ENCODE peak calls at places on chromosomes 2 and 18, in nine cellular contexts. C, D, G, Q, W, B, Y, E and U are unnamed samples. For H3K27me3, the result is how much of the 10 kb centered on the place peaks cover.

GRCh38 chr2:151665959-151666358 is 68.3 kb downstream of the NEB start:
- DNase-seq in Q (peak), B (no peak), D (no peak), G (no peak), Y (no peak), W (no peak), C (no peak), E (no peak), U (no peak)

GRCh38 chr18:33957705-33958104 is 267.0 kb downstream of the NOL4 start:
- DNase-seq in G (no peak), Q (no peak), W (no peak), B (no peak), E (no peak), C (no peak), D (no peak), Y (no peak), U (no peak)

GRCh38 chr2:197915548-197916265 is 111.3 kb downstream of the PLCL1 start:
- DNase-seq in G (no peak), Q (no peak), Y (no peak), D (no peak), C (no peak), B (no peak), W (peak), E (no peak), U (no peak)

GRCh38 chr2:127055786-127056076 is 51.2 kb downstream of the BIN1 start:
- DNase-seq in Y (no peak), D (no peak), E (no peak), B (no peak), Q (no peak), G (no peak), C (no peak), W (no peak), U (no peak)

GRCh38 chr2:22756644-22757043 is 628.3 kb upstream of the KLHL29 start:
- DNase-seq in Q (no peak), W (no peak), G (no peak), E (no peak), D (no peak), B (no peak), Y (no peak), C (no peak), U (no peak)

GRCh38 chr2:202965810-202966454 is 48.7 kb upstream of the NBEAL1 start:
- DNase-seq in Y (peak), B (peak), W (peak), G (no peak), D (peak), C (no peak), E (no peak), Q (peak), U (no peak)

GRCh38 chr18:13217466-13217961 is 1.0 kb upstream of the LDLRAD4 start:
- DNase-seq in C (no peak), E (peak), W (peak), Q (peak), B (no peak), D (peak), G (peak), Y (no peak), U (peak)

GRCh38 chr2:39435254-39435653 is 1.8 kb downstream of the MAP4K3 start:
- DNase-seq in C (no peak), Y (no peak), B (no peak), G (no peak), E (no peak), D (peak), Q (peak), W (no peak), U (no peak)

GRCh38 chr2:179538406-179538805 is 273.8 kb upstream of the SESTD1 start:
- DNase-seq in W (no peak), E (no peak), Y (no peak), Q (no peak), D (no peak), C (no peak), G (no peak), B (no peak), U (no peak)

GRCh38 chr2:190173382-190173781 is 110.9 kb upstream of the MSTN start:
- DNase-seq in Q (no peak), W (no peak), D (no peak), G (no peak), B (no peak), C (no peak), E (no peak), Y (no peak), U (no peak)

GRCh38 chr2:47346669-47347068 is 56.3 kb upstream of the MSH2 start:
- DNase-seq in W (no peak), C (no peak), G (no peak), B (no peak), D (no peak), Y (no peak), E (peak), Q (no peak), U (no peak)

GRCh38 chr2:47345584-47345913 is 57.4 kb upstream of the MSH2 start:
- DNase-seq in B (no peak), Q (no peak), G (no peak), E (no peak), W (no peak), C (no peak), D (no peak), Y (no peak), U (no peak)

GRCh38 chr2:47339745-47340541 is 63.0 kb upstream of the MSH2 start:
- DNase-seq in G (no peak), Y (no peak), W (peak), B (peak), E (peak), C (peak), Q (no peak), D (no peak), U (peak)

GRCh38 chr2:47346107-47346506 is 56.8 kb upstream of the MSH2 start:
- DNase-seq in W (no peak), Y (no peak), D (no peak), C (no peak), Q (peak), G (no peak), B (no peak), E (no peak), U (no peak)

DNA sequence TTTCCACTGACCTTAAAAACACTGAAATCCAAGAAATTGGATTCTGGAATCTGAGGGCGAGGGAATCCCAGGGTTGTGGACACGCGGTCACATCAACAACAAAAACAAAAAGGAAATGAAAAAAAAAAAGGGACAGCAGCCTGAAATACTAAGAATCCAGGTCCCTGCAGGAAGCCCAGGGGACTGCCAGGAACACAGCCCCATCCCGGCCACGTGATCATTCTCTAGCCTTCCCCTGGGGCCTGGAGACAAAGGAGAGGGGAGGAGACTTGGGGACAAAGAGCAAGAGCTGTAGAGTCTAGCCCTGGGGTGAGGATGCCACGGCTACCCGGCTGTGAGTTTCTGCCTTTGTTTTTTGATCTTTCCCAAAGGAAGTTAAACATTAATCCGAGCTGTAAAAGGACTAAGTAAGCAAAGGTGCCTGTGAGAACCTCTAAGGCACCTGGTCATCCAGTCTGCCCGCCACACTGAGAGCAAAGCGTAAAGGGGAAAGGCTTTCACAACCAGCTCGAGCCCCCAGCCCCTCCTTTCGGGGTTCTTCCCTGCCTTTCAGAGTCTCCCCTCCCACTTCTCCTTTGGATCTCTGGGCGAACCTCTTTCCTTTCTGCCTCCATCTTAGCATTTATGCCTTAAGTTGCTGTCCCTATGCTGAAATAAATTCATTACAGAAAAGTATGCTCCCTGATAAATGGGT is 57.9 kb upstream of the MSH2 start:
- DNase-seq in W (no peak), D (peak), Y (no peak), G (peak), B (peak), C (peak), E (peak), Q (peak), U (peak)
- H3K4me3 ChIP-seq in W (no peak), D (no peak), Y (peak), G (peak), B (peak), C (peak), E (peak), Q (peak), U (peak)

GRCh38 chr2:105813045-105813315 is 68.3 kb downstream of the NCK2 start:
- DNase-seq in E (no peak), Q (no peak), D (peak), G (no peak), W (no peak), Y (no peak), B (no peak), C (no peak), U (no peak)

GRCh38 chr2:105814291-105814940 is 69.7 kb downstream of the NCK2 start:
- DNase-seq in B (no peak), G (no peak), Q (no peak), W (no peak), E (no peak), Y (no peak), C (no peak), D (no peak), U (no peak)

GRCh38 chr2:105813405-105813804 is 68.7 kb downstream of the NCK2 start:
- DNase-seq in D (no peak), G (no peak), B (no peak), Y (no peak), E (no peak), W (no peak), Q (no peak), C (no peak), U (no peak)

GRCh38 chr2:105809723-105810122 is 65.0 kb downstream of the NCK2 start:
- DNase-seq in Y (no peak), Q (no peak), C (no peak), B (no peak), W (no peak), D (no peak), E (no peak), G (no peak), U (no peak)

DNA sequence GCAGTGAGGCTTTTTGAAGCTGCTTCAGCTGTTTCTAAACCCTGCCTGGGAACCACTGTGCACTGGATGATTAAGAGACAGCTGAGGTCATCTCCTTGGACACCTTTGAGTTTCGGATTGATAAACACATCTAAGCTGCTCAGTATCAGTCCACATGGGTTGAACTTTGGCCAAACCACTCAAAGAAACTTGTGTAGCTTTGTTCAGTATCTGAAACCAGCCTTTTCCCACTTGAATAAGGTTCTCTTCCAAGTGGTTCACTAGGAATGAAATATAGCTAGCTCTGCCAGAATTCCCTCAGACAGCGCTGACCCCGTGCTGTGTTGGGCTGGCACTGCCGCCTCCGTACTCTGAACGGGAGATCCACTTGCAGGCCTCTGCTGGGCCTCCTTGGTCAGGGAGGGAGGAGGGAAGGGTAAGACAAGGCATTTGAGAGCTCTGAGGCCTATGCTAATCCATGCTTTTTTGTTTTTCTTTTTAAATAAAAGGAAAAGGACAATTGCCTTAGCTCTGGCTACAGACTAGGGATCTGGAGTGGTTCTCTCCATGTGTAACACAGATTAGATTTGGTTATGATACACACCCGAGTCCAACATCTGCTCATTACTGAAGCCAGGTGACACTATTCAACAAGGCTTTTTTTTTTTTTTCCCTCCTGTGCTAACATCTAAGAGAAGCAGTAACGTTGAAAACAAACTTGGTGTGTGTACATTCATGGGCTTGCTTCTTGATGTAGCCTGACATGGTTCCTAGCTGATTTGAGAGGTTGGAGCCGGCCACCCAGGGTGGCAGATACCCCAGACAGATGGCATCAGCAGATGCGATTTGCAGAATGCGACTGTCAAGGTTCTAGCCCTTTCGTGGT is 67.7 kb downstream of the NCK2 start:
- DNase-seq in B (no peak), C (peak), D (peak), Q (no peak), G (no peak), Y (no peak), W (no peak), E (no peak), U (no peak)
- TF ChIP-seq POLR2AphosphoS5 in B (no peak), C (no peak), D (no peak), Q (no peak), G (no peak), Y (no peak), W (no peak), E (no peak), U (peak)

DNA sequence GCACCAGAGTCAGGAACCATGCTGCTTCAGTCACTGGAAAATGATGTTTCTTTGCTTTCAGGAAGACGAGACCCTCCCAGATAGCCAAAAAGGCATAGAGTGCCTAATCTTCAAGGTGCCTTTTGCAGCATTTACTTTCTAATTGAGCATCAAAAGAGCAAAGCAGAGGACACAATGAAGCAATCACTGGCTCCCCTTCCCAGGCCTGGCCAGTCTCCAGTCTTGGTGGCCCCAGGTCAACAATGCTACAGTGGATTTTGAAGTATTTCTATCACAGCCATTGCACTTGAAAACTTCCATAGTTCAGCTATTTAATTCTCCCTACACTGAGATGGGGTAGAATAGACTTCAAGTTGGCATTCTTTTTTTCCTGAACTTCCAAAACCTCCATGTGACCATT is 15.4 kb downstream of the ZBTB7C start:
- DNase-seq in G (no peak), Y (no peak), D (no peak), E (no peak), B (no peak), W (no peak), C (peak), Q (no peak), U (no peak)
- H3K27me3 ChIP-seq in G (under half), Y (under half), D (under half), E (under half), B (under half), W (under half), C (under half), Q (under half), U (under half)

GRCh38 chr2:173876833-173877413 is 88.2 kb downstream of the SP3 start:
- DNase-seq in G (no peak), B (no peak), W (no peak), Y (no peak), Q (peak), C (no peak), E (no peak), D (peak), U (no peak)

GRCh38 chr2:173880561-173880960 is 84.6 kb downstream of the SP3 start:
- DNase-seq in C (no peak), B (no peak), E (no peak), Q (no peak), W (no peak), G (no peak), Y (no peak), D (no peak), U (no peak)

GRCh38 chr2:173884403-173884802 is 80.8 kb downstream of the SP3 start:
- DNase-seq in G (no peak), D (peak), Y (peak), B (peak), C (no peak), Q (peak), E (peak), W (no peak), U (peak)

GRCh38 chr2:173881886-173882285 is 83.3 kb downstream of the SP3 start:
- DNase-seq in W (no peak), E (no peak), G (no peak), D (no peak), C (no peak), B (no peak), Q (no peak), Y (no peak), U (no peak)

DNA sequence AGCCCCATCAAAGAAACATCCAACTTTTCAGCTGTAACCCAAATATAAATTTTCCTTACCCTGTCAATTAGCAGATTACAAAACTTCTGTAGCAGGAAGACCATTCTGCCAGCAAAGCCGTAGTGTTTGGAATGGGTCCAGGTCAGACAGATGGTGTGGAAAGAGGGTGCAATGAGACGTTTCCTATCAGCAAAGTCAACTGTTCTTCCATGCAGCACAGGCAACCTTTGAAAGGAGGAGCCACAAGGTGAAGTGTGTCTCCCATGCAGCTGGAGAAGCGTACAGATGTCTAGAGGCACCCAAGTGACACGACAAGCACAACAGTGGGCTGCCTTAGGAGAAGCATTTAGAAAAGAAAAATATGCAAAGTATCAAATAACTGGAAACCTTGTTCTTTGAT is 83.7 kb downstream of the SP3 start:
- DNase-seq in D (peak), Q (no peak), Y (no peak), E (no peak), B (no peak), G (peak), W (peak), C (no peak), U (no peak)
- H3K4me3 ChIP-seq in D (no peak), Q (no peak), Y (no peak), E (no peak), B (no peak), G (no peak), W (no peak), C (no peak), U (no peak)

GRCh38 chr2:217434183-217434620 is 568.6 kb downstream of the TNS1 start:
- DNase-seq in Q (peak), D (peak), C (peak), Y (no peak), E (peak), G (peak), W (peak), B (peak), U (peak)
- TF ChIP-seq POLR2AphosphoS5 in Q (no peak), D (no peak), C (no peak), Y (no peak), E (peak), G (no peak), W (no peak), B (no peak), U (peak)

GRCh38 chr2:70888389-70888924 is 47.2 kb upstream of the ATP6V1B1 start:
- DNase-seq in Q (peak), Y (no peak), D (no peak), C (no peak), E (no peak), G (peak), W (no peak), B (no peak), U (no peak)

GRCh38 chr2:70887208-70887549 is 48.5 kb upstream of the ATP6V1B1 start:
- DNase-seq in E (no peak), C (no peak), G (no peak), Q (no peak), D (no peak), Y (no peak), W (no peak), B (no peak), U (no peak)

GRCh38 chr2:70886541-70886987 is 49.1 kb upstream of the ATP6V1B1 start:
- DNase-seq in W (no peak), E (no peak), D (no peak), Y (no peak), G (peak), Q (peak), C (no peak), B (no peak), U (peak)

GRCh38 chr2:70888925-70889715 is 46.6 kb upstream of the ATP6V1B1 start:
- DNase-seq in D (no peak), E (no peak), G (peak), B (no peak), W (no peak), C (no peak), Q (peak), Y (no peak), U (peak)

GRCh38 chr2:70887550-70888229 is 48.0 kb upstream of the ATP6V1B1 start:
- DNase-seq in W (no peak), Y (no peak), D (no peak), G (peak), E (no peak), B (no peak), C (no peak), Q (peak), U (peak)
- H3K27me3 ChIP-seq in W (half or more), Y (under half), D (under half), G (half or more), E (half or more), B (under half), C (half or more), Q (half or more), U (half or more)

GRCh38 chr2:11750917-11751316 is 4.5 kb downstream of the LPIN1 start:
- DNase-seq in W (no peak), E (peak), B (no peak), Y (no peak), D (peak), C (peak), Q (no peak), G (no peak), U (no peak)
- H3K4me3 ChIP-seq in W (no peak), E (no peak), B (no peak), Y (no peak), D (no peak), C (no peak), Q (no peak), G (no peak), U (no peak)